ENCODE peak calls at places on chromosomes 6 and 20, in six cellular contexts. Z is skeletal muscle cell, K is HFFc6, D is NCI-H1694 treated with DMSO at 0.1 percent for 48 hours, R is cardiac muscle cell, W is nephron progenitor cell. V is an unnamed sample.
A peak's percentile ranks its signal among the peaks of the same experiment; 100 is the strongest.

GRCh38 chr20:2402271-2402980 is 21.7 kb downstream of the TGM6 start:
- DNase-seq in Z (peak; percentile 36), K (peak; percentile 68), D (no peak), R (peak; percentile 65), W (no peak), V (no peak)

GRCh38 chr20:33178726-33179125 is 10.8 kb downstream of the BPIFA2 start:
- DNase-seq in Z (no peak), K (no peak), D (no peak), R (no peak), W (peak; percentile 8), V (no peak)

GRCh38 chr6:157831424-157832249 is 8.6 kb downstream of the SNX9 start:
- DNase-seq in Z (no peak), K (no peak), D (peak; percentile 43), R (no peak), W (no peak), V (no peak)

GRCh38 chr6:53361549-53362031 is 12.8 kb upstream of the ELOVL5 start:
- DNase-seq in Z (peak; percentile 41), K (peak; percentile 54), D (no peak), R (peak; percentile 49), W (no peak), V (no peak)

GRCh38 chr6:30325150-30325872 is 1.4 kb upstream of the TRIM39 start:
- DNase-seq in Z (no peak), K (peak; percentile 56), D (peak; percentile 41), R (peak; percentile 59), W (peak; percentile 57), V (peak; percentile 26)

GRCh38 chr20:58753929-58754551 is 61.4 kb downstream of the NPEPL1 start:
- DNase-seq in Z (no peak), K (no peak), D (no peak), R (no peak), W (no peak), V (no peak)

GRCh38 chr20:10110151-10110550 is 75.4 kb downstream of the ANKEF1 start:
- DNase-seq in Z (no peak), K (no peak), D (no peak), R (no peak), W (no peak), V (no peak)

GRCh38 chr6:45652393-45652792 is 274.7 kb upstream of the SUPT3H start:
- DNase-seq in Z (no peak), K (no peak), D (no peak), R (no peak), W (no peak), V (no peak)

GRCh38 chr6:57267586-57268293 is 45.6 kb upstream of the RAB23 start:
- DNase-seq in Z (peak; percentile 98), K (peak; percentile 98), D (peak; percentile 65), R (peak; percentile 97), W (peak; percentile 4), V (no peak)

GRCh38 chr6:166786704-166787293 is 159.7 kb upstream of the RPS6KA2 start:
- DNase-seq in Z (peak; percentile 11), K (peak; percentile 62), D (no peak), R (peak; percentile 83), W (no peak), V (no peak)

GRCh38 chr20:47459344-47460073 is 42.2 kb upstream of the NCOA3 start:
- DNase-seq in Z (no peak), K (no peak), D (no peak), R (no peak), W (no peak), V (no peak)

V was measured in left ventricle myocardium inferior.